ENCODE peak calls at places on chromosomes 11 and 22, in ten cellular contexts. Q is NCI-H1694, P is pancreas, R is lower lobe of right lung, V is coronary artery, J is ELR, Y is kidney, X is fibroblast of lung, H is GM03348, A is GM13976. T is an unnamed sample.

GRCh38 chr22:40187389-40187788 is 9.7 kb downstream of the TNRC6B start:
- DNase-seq in X (no peak), J (no peak), Y (no peak), P (no peak), Q (no peak), V (no peak), H (no peak), R (no peak), A (no peak), T (no peak)

GRCh38 chr11:16403851-16404250 is 47.5 kb upstream of the SOX6 start:
- DNase-seq in V (no peak), Y (no peak), X (no peak), Q (no peak), R (no peak), H (no peak), A (no peak), J (no peak), P (no peak), T (no peak)

GRCh38 chr22:27662359-27663030 is 139.1 kb downstream of the MN1 start:
- DNase-seq in P (no peak), J (no peak), Q (no peak), X (no peak), H (no peak), A (no peak), V (no peak), R (no peak), Y (peak; percentile 90), T (no peak)

GRCh38 chr11:26916805-26917204 is 77.1 kb upstream of the FIBIN start:
- DNase-seq in V (no peak), H (no peak), P (no peak), A (no peak), R (no peak), Y (no peak), X (peak; percentile 39), Q (no peak), J (no peak), T (no peak)

GRCh38 chr11:22431074-22431473 is 92.9 kb downstream of the SLC17A6 start:
- DNase-seq in A (no peak), H (no peak), V (no peak), P (no peak), R (no peak), Q (no peak), J (no peak), Y (no peak), X (no peak), T (no peak)

GRCh38 chr11:70225629-70226582 is 22.8 kb downstream of the FADD start:
- DNase-seq in V (no peak), X (no peak), Q (no peak), H (no peak), R (peak; percentile 11), J (no peak), A (no peak), Y (no peak), P (no peak), T (no peak)

GRCh38 chr11:70885721-70886305 is 366.6 kb downstream of the SHANK2 start:
- DNase-seq in Q (no peak), A (no peak), R (no peak), P (no peak), H (no peak), X (no peak), V (no peak), Y (peak; percentile 49), J (no peak), T (no peak)

GRCh38 chr11:66689661-66690590 is 12.2 kb upstream of the RBM4B start:
- DNase-seq in X (no peak), J (no peak), V (no peak), P (no peak), Y (no peak), Q (no peak), A (no peak), H (no peak), R (no peak), T (peak; percentile 9)

GRCh38 chr11:70306586-70307033 is 36.1 kb downstream of the PPFIA1 start:
- DNase-seq in X (no peak), P (no peak), J (no peak), Q (no peak), R (no peak), V (no peak), H (no peak), A (no peak), Y (no peak), T (no peak)